ENCODE peak calls at places on chromosome 16, in four cellular contexts. U is CD8-positive, alpha-beta T cell; F is psoas muscle; W is RWPE1. B is an unnamed sample.

GRCh38 chr16:29770250-29770929 is 7.7 kb upstream of the ZG16 start:
- DNase-seq in U (no peak), F (no peak), W (no peak), B (no peak)

GRCh38 chr16:81611721-81612120 is 167.1 kb downstream of the CMIP start:
- DNase-seq in U (no peak), F (no peak), W (no peak), B (no peak)

GRCh38 chr16:16780588-16780987 is 401.6 kb downstream of the NPIPA7 start:
- DNase-seq in U (no peak), F (no peak), W (no peak), B (no peak)

GRCh38 chr16:63361032-63361624 is 1324.9 kb upstream of the CDH8 start:
- DNase-seq in U (no peak), F (no peak), W (peak), B (no peak)

GRCh38 chr16:19746561-19746960 is 28.5 kb downstream of the IQCK start:
- DNase-seq in U (no peak), F (no peak), W (no peak), B (no peak)

GRCh38 chr16:27495191-27495590 is 54.5 kb downstream of the GTF3C1 start:
- DNase-seq in U (no peak), F (peak), W (no peak), B (no peak)

GRCh38 chr16:81610936-81611335 is 166.3 kb downstream of the CMIP start:
- DNase-seq in U (no peak), F (no peak), W (no peak), B (no peak)

GRCh38 chr16:11229432-11229831 is 26.6 kb downstream of the SOCS1 start:
- DNase-seq in U (no peak), F (no peak), W (no peak), B (no peak)

GRCh38 chr16:89863741-89864391 is 9.5 kb upstream of the TCF25 start:
- DNase-seq in U (peak), F (no peak), W (peak), B (peak)

GRCh38 chr16:87580855-87581261 is 21.4 kb upstream of the JPH3 start:
- DNase-seq in U (no peak), F (no peak), W (no peak), B (no peak)

GRCh38 chr16:53785044-53785443 is 81.1 kb downstream of the FTO start:
- DNase-seq in U (no peak), F (no peak), W (no peak), B (no peak)

GRCh38 chr16:88473666-88474534 is 20.8 kb downstream of the ZFPM1 start:
- DNase-seq in U (no peak), F (peak), W (no peak), B (peak)

GRCh38 chr16:10965440-10966039 is 21.2 kb downstream of the CLEC16A start:
- DNase-seq in U (no peak), F (no peak), W (no peak), B (no peak)

GRCh38 chr16:47110939-47111338 is 32.8 kb downstream of the NETO2 start:
- DNase-seq in U (no peak), F (no peak), W (no peak), B (no peak)

GRCh38 chr16:64452446-64452845 is 669.4 kb downstream of the CDH11 start:
- DNase-seq in U (no peak), F (no peak), W (no peak), B (no peak)

GRCh38 chr16:67302882-67303434 is 23.6 kb downstream of the KCTD19 start:
- DNase-seq in U (no peak), F (no peak), W (no peak), B (no peak)

B was measured in left ventricle myocardium inferior.